ENCODE peak calls at places on chromosomes 11 and 22, in six cellular contexts. R is HS-5; D is RPMI7951; Y is activated T-helper 9 cell treated with anti-CD3 and anti-CD28 coated beads, Interleukin-2, amount 50 U/mL, for 16 hours; P is left lobe of liver; E is cardiac fibroblast. Z is an unnamed sample.

GRCh38 chr11:115409691-115410220 is 94.5 kb downstream of the CADM1 start:
- DNase-seq in P (no peak), D (peak), R (no peak), E (no peak), Y (no peak), Z (no peak)

GRCh38 chr11:57885298-57886035 is 123.9 kb downstream of the CTNND1 start:
- DNase-seq in Y (no peak), P (no peak), D (peak), E (peak), R (no peak), Z (peak)

GRCh38 chr11:59719556-59719955 is 5.9 kb upstream of the OR10V1 start:
- DNase-seq in P (no peak), D (no peak), R (no peak), Y (no peak), E (no peak), Z (no peak)

GRCh38 chr11:66559141-66559861 is 9.1 kb downstream of the CTSF start:
- DNase-seq in E (no peak), R (no peak), Y (peak), P (no peak), D (peak), Z (peak)

GRCh38 chr22:45816771-45817170 is 145.1 kb downstream of the ATXN10 start:
- DNase-seq in D (no peak), P (no peak), E (no peak), R (no peak), Y (no peak), Z (no peak)

GRCh38 chr11:70517996-70518907 is 119.9 kb downstream of the CTTN start:
- DNase-seq in R (peak), D (peak), E (peak), P (no peak), Y (no peak), Z (peak)

GRCh38 chr11:122430490-122430889 is 225.0 kb upstream of the UBASH3B start:
- DNase-seq in E (no peak), D (no peak), R (no peak), Y (no peak), P (peak), Z (no peak)

GRCh38 chr11:59216654-59217640 is 4.2 kb upstream of the MPEG1 start:
- DNase-seq in D (peak), P (no peak), E (peak), R (peak), Y (no peak), Z (peak)

GRCh38 chr11:116879789-116880402 is 42.5 kb upstream of the APOA1 start:
- DNase-seq in Y (no peak), E (peak), D (peak), R (peak), P (no peak), Z (peak)

GRCh38 chr11:36945384-36945783 is 347.3 kb upstream of the RAG2 start:
- DNase-seq in E (peak), Y (no peak), R (peak), D (no peak), P (no peak), Z (peak)

GRCh38 chr22:39457546-39458442 is 982 bp downstream of the MGAT3 start:
- DNase-seq in R (no peak), E (no peak), D (no peak), P (no peak), Y (no peak), Z (no peak)

GRCh38 chr11:88569342-88569741 is 231.8 kb upstream of the CTSC start:
- DNase-seq in E (peak), R (peak), Y (no peak), D (no peak), P (no peak), Z (peak)

GRCh38 chr11:72072348-72072747 is 8.0 kb downstream of the NUMA1 start:
- DNase-seq in E (peak), D (peak), Y (no peak), P (no peak), R (peak), Z (peak)

GRCh38 chr11:132853886-132854285 is 678.4 kb downstream of the OPCML start:
- DNase-seq in R (no peak), D (no peak), P (no peak), Y (no peak), E (no peak), Z (no peak)

GRCh38 chr11:59756496-59756840 is 1.3 kb downstream of the STX3 start:
- DNase-seq in E (peak), Y (no peak), R (no peak), P (no peak), D (peak), Z (no peak)

GRCh38 chr11:64238076-64238475 is 2.8 kb upstream of the FKBP2 start:
- DNase-seq in P (no peak), E (no peak), D (no peak), Y (no peak), R (no peak), Z (no peak)

GRCh38 chr11:118109231-118109630 is 22.5 kb upstream of the SMIM35 start:
- DNase-seq in E (peak), Y (no peak), P (no peak), R (peak), D (peak), Z (peak)

GRCh38 chr11:12693075-12693473 is 18.9 kb downstream of the TEAD1 start:
- DNase-seq in E (peak), P (no peak), D (peak), R (no peak), Y (no peak), Z (no peak)

GRCh38 chr11:35087648-35088047 is 51.3 kb upstream of the CD44 start:
- DNase-seq in P (no peak), E (peak), D (peak), R (no peak), Y (no peak), Z (peak)

GRCh38 chr11:1054143-1055108 is 17.9 kb upstream of the MUC6 start:
- DNase-seq in R (no peak), E (no peak), D (no peak), Y (no peak), P (no peak), Z (peak)

GRCh38 chr11:122209619-122210377 is 93.8 kb upstream of the BLID start:
- DNase-seq in Y (no peak), E (peak), R (no peak), D (peak), P (peak), Z (peak)

GRCh38 chr22:39467390-39467901 is 10.6 kb downstream of the MGAT3 start:
- DNase-seq in R (no peak), E (no peak), Y (no peak), D (no peak), P (no peak), Z (no peak)

GRCh38 chr22:19892249-19892879 is 37.7 kb upstream of the GNB1L start:
- DNase-seq in E (peak), P (no peak), D (no peak), R (no peak), Y (peak), Z (no peak)

GRCh38 chr11:107583629-107584195 is 7.2 kb upstream of the ELMOD1 start:
- DNase-seq in P (no peak), D (peak), R (peak), E (peak), Y (no peak), Z (no peak)

GRCh38 chr11:72743321-72744221 is 8.6 kb downstream of the ARAP1 start:
- DNase-seq in P (no peak), R (no peak), D (no peak), E (no peak), Y (no peak), Z (no peak)

Z was measured in GM03348.